ENCODE peak calls at places on chromosomes 16 and 17, in ten cellular contexts. K, S, P, X, V, Q, Z, W, T and I are unnamed samples.

GRCh38 chr17:44209786-44210341 is 9.6 kb downstream of the UBTF start:
- DNase-seq in K (no peak), S (no peak), P (no peak), X (no peak), V (peak), Q (no peak), Z (no peak), W (no peak), T (no peak), I (peak)

GRCh38 chr16:27491894-27492587 is 57.7 kb downstream of the GTF3C1 start:
- DNase-seq in K (peak), S (no peak), P (no peak), X (no peak), V (no peak), Q (no peak), Z (peak), W (no peak), T (no peak), I (no peak)

GRCh38 chr16:5938607-5939006 is 841.0 kb upstream of the EEF2KMT start:
- DNase-seq in K (no peak), S (no peak), P (no peak), X (no peak), V (no peak), Q (no peak), Z (no peak), W (no peak), T (no peak), I (no peak)

GRCh38 chr16:86033016-86033474 is 134.1 kb downstream of the IRF8 start:
- DNase-seq in K (no peak), S (peak), P (no peak), X (peak), V (no peak), Q (no peak), Z (peak), W (peak), T (no peak), I (no peak)

GRCh38 chr16:87960851-87961250 is 9.6 kb downstream of the BANP start:
- DNase-seq in K (no peak), S (no peak), P (no peak), X (no peak), V (no peak), Q (no peak), Z (no peak), W (no peak), T (no peak), I (no peak)

GRCh38 chr16:89658221-89658879 is 714 bp downstream of the SPATA33 start:
- DNase-seq in K (no peak), S (no peak), P (no peak), X (peak), V (peak), Q (no peak), Z (peak), W (no peak), T (no peak), I (no peak)

GRCh38 chr17:66885417-66885816 is 50.5 kb downstream of the CACNG5 start:
- DNase-seq in K (no peak), S (no peak), P (no peak), X (no peak), V (no peak), Q (no peak), Z (no peak), W (no peak), T (no peak), I (no peak)

GRCh38 chr16:87317766-87318121 is 552 bp upstream of the C16orf95 start:
- DNase-seq in K (no peak), S (peak), P (no peak), X (no peak), V (peak), Q (no peak), Z (peak), W (no peak), T (no peak), I (peak)

GRCh38 chr17:83136931-83137330 is 57.5 kb downstream of the METRNL start:
- DNase-seq in K (no peak), S (peak), P (no peak), X (no peak), V (no peak), Q (no peak), Z (no peak), W (peak), T (no peak), I (no peak)

GRCh38 chr17:41667280-41668008 is 21.2 kb upstream of the EIF1 start:
- DNase-seq in K (no peak), S (no peak), P (no peak), X (no peak), V (no peak), Q (no peak), Z (no peak), W (no peak), T (no peak), I (no peak)

GRCh38 chr16:53429221-53429943 is 4.9 kb upstream of the RBL2 start:
- DNase-seq in K (no peak), S (no peak), P (no peak), X (no peak), V (no peak), Q (no peak), Z (no peak), W (no peak), T (peak), I (no peak)

GRCh38 chr17:82865996-82866395 is 26.2 kb upstream of the ZNF750 start:
- DNase-seq in K (no peak), S (no peak), P (no peak), X (no peak), V (no peak), Q (no peak), Z (no peak), W (no peak), T (no peak), I (no peak)

GRCh38 chr17:61583242-61583641 is 7.8 kb downstream of the NACA2 start:
- DNase-seq in K (no peak), S (no peak), P (no peak), X (no peak), V (peak), Q (no peak), Z (peak), W (no peak), T (peak), I (peak)

GRCh38 chr16:83943516-83944050 is 9.5 kb upstream of the OSGIN1 start:
- DNase-seq in K (no peak), S (no peak), P (no peak), X (no peak), V (no peak), Q (no peak), Z (no peak), W (no peak), T (no peak), I (no peak)

GRCh38 chr16:48526058-48526957 is 83.7 kb downstream of the N4BP1 start:
- DNase-seq in K (no peak), S (peak), P (no peak), X (peak), V (peak), Q (peak), Z (peak), W (no peak), T (no peak), I (peak)

GRCh38 chr16:86505185-86505898 is 5.0 kb upstream of the FOXF1 start:
- DNase-seq in K (no peak), S (no peak), P (no peak), X (peak), V (no peak), Q (no peak), Z (no peak), W (no peak), T (no peak), I (no peak)

GRCh38 chr16:78768723-78769122 is 669.3 kb downstream of the WWOX start:
- DNase-seq in K (no peak), S (no peak), P (no peak), X (peak), V (peak), Q (no peak), Z (no peak), W (no peak), T (no peak), I (peak)

GRCh38 chr17:14205992-14206461 is 30.6 kb downstream of the CDRT15 start:
- DNase-seq in K (no peak), S (peak), P (peak), X (no peak), V (no peak), Q (peak), Z (no peak), W (no peak), T (no peak), I (no peak)

GRCh38 chr16:2523801-2524231 is 3.6 kb downstream of the AMDHD2 start:
- DNase-seq in K (no peak), S (no peak), P (no peak), X (no peak), V (no peak), Q (no peak), Z (no peak), W (no peak), T (no peak), I (no peak)

GRCh38 chr17:21512307-21513011 is 136.3 kb downstream of the KCNJ12 start:
- DNase-seq in K (no peak), S (peak), P (no peak), X (no peak), V (no peak), Q (no peak), Z (no peak), W (no peak), T (no peak), I (peak)

GRCh38 chr16:70706948-70707465 is 21.2 kb upstream of the MTSS2 start:
- DNase-seq in K (no peak), S (no peak), P (no peak), X (no peak), V (no peak), Q (no peak), Z (no peak), W (no peak), T (peak), I (no peak)

GRCh38 chr16:6841392-6841791 is 491.3 kb upstream of the RBFOX1 start:
- DNase-seq in K (no peak), S (no peak), P (no peak), X (no peak), V (no peak), Q (no peak), Z (no peak), W (no peak), T (no peak), I (no peak)

GRCh38 chr16:72500545-72500944 is 328.6 kb upstream of the PMFBP1 start:
- DNase-seq in K (no peak), S (no peak), P (no peak), X (no peak), V (no peak), Q (no peak), Z (no peak), W (no peak), T (no peak), I (no peak)